ENCODE peak calls at places on chromosomes 5 and 9, in ten cellular contexts. Z, S, O, R, F, D, L, W, K and T are unnamed samples.
A peak's percentile ranks its signal among the peaks of the same experiment; 100 is the strongest.

GRCh38 chr9:120925535-120926396 is 830 bp downstream of the TRAF1 start:
- DNase-seq in L (no peak), K (no peak), Z (peak; percentile 62), O (no peak), W (peak; percentile 88), S (peak; percentile 63), D (no peak), R (no peak), F (no peak), T (no peak)

GRCh38 chr9:135070964-135071735 is 16.3 kb upstream of the OLFM1 start:
- DNase-seq in W (no peak), R (no peak), S (no peak), L (no peak), O (peak; percentile 35), F (no peak), K (no peak), D (no peak), Z (no peak), T (no peak)

GRCh38 chr9:136551401-136552116 is 5.7 kb upstream of the NOTCH1 start:
- DNase-seq in F (no peak), L (no peak), K (no peak), S (no peak), O (no peak), Z (no peak), R (no peak), W (peak; percentile 69), D (no peak), T (peak; percentile 46)

GRCh38 chr5:1925111-1926070 is 42.7 kb upstream of the IRX4 start:
- DNase-seq in Z (no peak), O (peak; percentile 56), D (no peak), L (no peak), W (no peak), K (no peak), R (no peak), S (no peak), F (no peak), T (no peak)

GRCh38 chr5:158451983-158452710 is 593.2 kb upstream of the CLINT1 start:
- DNase-seq in F (no peak), O (no peak), L (no peak), D (no peak), R (no peak), W (no peak), K (no peak), S (no peak), Z (no peak), T (no peak)

GRCh38 chr5:176530983-176531901 is 6.0 kb downstream of the RNF44 start:
- DNase-seq in F (peak; percentile 89), R (peak; percentile 94), W (no peak), K (no peak), Z (peak; percentile 42), S (no peak), O (no peak), L (no peak), D (no peak), T (no peak)

GRCh38 chr5:176652136-176652535 is 4.9 kb downstream of the TSPAN17 start:
- DNase-seq in L (no peak), Z (no peak), W (no peak), F (peak; percentile 69), D (no peak), S (no peak), R (peak; percentile 67), O (no peak), K (no peak), T (no peak)

GRCh38 chr9:20838218-20838617 is 154.2 kb downstream of the FOCAD start:
- DNase-seq in O (no peak), F (no peak), R (no peak), Z (no peak), D (no peak), W (peak; percentile 16), S (no peak), K (no peak), L (no peak), T (no peak)

GRCh38 chr9:33106827-33107621 is 30.6 kb upstream of the SMU1 start:
- DNase-seq in O (peak; percentile 85), L (no peak), W (peak; percentile 88), R (no peak), Z (peak; percentile 71), K (no peak), F (no peak), D (no peak), S (no peak), T (no peak)

GRCh38 chr9:135033487-135033886 is 54.0 kb upstream of the OLFM1 start:
- DNase-seq in F (no peak), S (no peak), O (peak; percentile 35), W (no peak), Z (no peak), L (no peak), R (no peak), D (no peak), K (no peak), T (no peak)

GRCh38 chr9:80775515-80775914 is 913.8 kb downstream of the TLE1 start:
- DNase-seq in K (no peak), S (no peak), L (no peak), Z (no peak), D (peak; percentile 66), O (no peak), F (no peak), W (no peak), R (no peak), T (no peak)